ENCODE peak calls at places on chromosome 14, in five cellular contexts. L is NK-92 treated with Interleukin-12 subunit alpha and Interleukin-12 subunit beta, amount 100 ng/mL, for 24 hours; E is right cardiac atrium; Z is NCI-H69; I is NB4. S is an unnamed sample.

GRCh38 chr14:70920608-70921007 is 13.3 kb downstream of the PCNX1 start:
- DNase-seq in E (no peak), L (no peak), I (no peak), Z (no peak), S (no peak)

GRCh38 chr14:104262515-104263514 is 124.4 kb downstream of the KIF26A start:
- DNase-seq in Z (no peak), I (no peak), L (no peak), E (no peak), S (peak)

GRCh38 chr14:95958105-95958504 is 81.1 kb upstream of the C14orf132 start:
- DNase-seq in L (no peak), E (no peak), I (no peak), Z (no peak), S (no peak)

GRCh38 chr14:72907886-72908285 is 14.0 kb upstream of the DPF3 start:
- DNase-seq in Z (peak), I (peak), L (no peak), E (no peak), S (no peak)

GRCh38 chr14:73272393-73272792 is 35.1 kb downstream of the PAPLN start:
- DNase-seq in E (no peak), Z (no peak), L (no peak), I (no peak), S (no peak)

GRCh38 chr14:100279133-100279532 is 27.1 kb downstream of the SLC25A29 start:
- DNase-seq in I (no peak), L (no peak), E (no peak), Z (no peak), S (no peak)

GRCh38 chr14:74973003-74973614 is 17.7 kb upstream of the PGF start:
- DNase-seq in L (no peak), E (peak), Z (peak), I (peak), S (peak)

GRCh38 chr14:62722406-62722805 is 322.9 kb downstream of the KCNH5 start:
- DNase-seq in I (no peak), Z (no peak), E (no peak), L (no peak), S (no peak)

GRCh38 chr14:89242871-89243270 is 174.2 kb downstream of the FOXN3 start:
- DNase-seq in Z (no peak), L (no peak), E (no peak), I (no peak), S (no peak)

GRCh38 chr14:99635116-99635515 is 9.8 kb upstream of the HHIPL1 start:
- DNase-seq in E (no peak), Z (no peak), I (no peak), L (no peak), S (no peak)

S was measured in kidney.